ENCODE peak calls at places on chromosomes 13 and 19, in nine cellular contexts. L, X, G, B, S, M, N, E and U are unnamed samples.

GRCh38 chr19:49150106-49150943 is 4.9 kb downstream of the HRC start:
- DNase-seq in L (no peak), X (peak), G (no peak), B (peak), S (peak), M (peak), N (peak), E (peak), U (peak)

GRCh38 chr13:113886561-113887112 is 22.8 kb upstream of the GAS6 start:
- DNase-seq in L (no peak), X (no peak), G (no peak), B (no peak), S (no peak), M (no peak), N (no peak), E (no peak), U (no peak)

GRCh38 chr13:40368123-40368891 is 298.1 kb downstream of the FOXO1 start:
- DNase-seq in L (no peak), X (no peak), G (no peak), B (no peak), S (no peak), M (no peak), N (no peak), E (no peak), U (no peak)

GRCh38 chr13:112446347-112446861 is 70.2 kb downstream of the SPACA7 start:
- DNase-seq in L (no peak), X (no peak), G (no peak), B (no peak), S (peak), M (no peak), N (no peak), E (no peak), U (no peak)

GRCh38 chr13:58202099-58202498 is 570.6 kb downstream of the PCDH17 start:
- DNase-seq in L (no peak), X (no peak), G (no peak), B (no peak), S (no peak), M (no peak), N (no peak), E (no peak), U (no peak)

GRCh38 chr19:53328967-53329366 is 4.6 kb upstream of the ZNF845 start:
- DNase-seq in L (no peak), X (peak), G (no peak), B (peak), S (no peak), M (no peak), N (peak), E (no peak), U (peak)

GRCh38 chr19:49930483-49931011 is 1.2 kb upstream of the NUP62 start:
- DNase-seq in L (no peak), X (no peak), G (no peak), B (no peak), S (peak), M (no peak), N (peak), E (no peak), U (no peak)

GRCh38 chr13:47901451-47901850 is 99.6 kb downstream of the SUCLA2 start:
- DNase-seq in L (no peak), X (no peak), G (no peak), B (no peak), S (no peak), M (no peak), N (no peak), E (no peak), U (no peak)

GRCh38 chr13:48797127-48797526 is 143.4 kb downstream of the CYSLTR2 start:
- DNase-seq in L (no peak), X (no peak), G (no peak), B (no peak), S (no peak), M (no peak), N (no peak), E (no peak), U (peak)

GRCh38 chr19:32862741-32863140 is 6.8 kb downstream of the SLC7A9 start:
- DNase-seq in L (no peak), X (no peak), G (no peak), B (no peak), S (no peak), M (no peak), N (no peak), E (no peak), U (no peak)

GRCh38 chr19:35066691-35067563 is 25.4 kb downstream of the HPN start:
- DNase-seq in L (peak), X (peak), G (peak), B (peak), S (peak), M (peak), N (peak), E (peak), U (peak)

GRCh38 chr19:15498910-15499309 is 9.4 kb upstream of the CYP4F22 start:
- DNase-seq in L (no peak), X (no peak), G (no peak), B (no peak), S (no peak), M (no peak), N (no peak), E (no peak), U (no peak)

GRCh38 chr13:112029143-112029542 is 37.8 kb upstream of the SOX1 start:
- DNase-seq in L (no peak), X (no peak), G (no peak), B (no peak), S (no peak), M (no peak), N (no peak), E (no peak), U (no peak)

GRCh38 chr19:54333586-54334298 is 5.2 kb downstream of the LILRA4 start:
- DNase-seq in L (no peak), X (no peak), G (no peak), B (no peak), S (no peak), M (no peak), N (no peak), E (no peak), U (no peak)

GRCh38 chr13:64339373-64340063 is 2890.6 kb downstream of the PCDH9 start:
- DNase-seq in L (no peak), X (no peak), G (no peak), B (no peak), S (no peak), M (no peak), N (no peak), E (no peak), U (no peak)

GRCh38 chr19:49436381-49437017 is 4.8 kb downstream of the SLC17A7 start:
- DNase-seq in L (no peak), X (no peak), G (no peak), B (no peak), S (peak), M (no peak), N (no peak), E (no peak), U (peak)

GRCh38 chr13:33017410-33017929 is 1.2 kb downstream of the KL start:
- DNase-seq in L (no peak), X (no peak), G (no peak), B (peak), S (peak), M (no peak), N (peak), E (no peak), U (peak)

GRCh38 chr13:106182404-106182803 is 353.1 kb downstream of the EFNB2 start:
- DNase-seq in L (no peak), X (no peak), G (no peak), B (peak), S (no peak), M (peak), N (no peak), E (no peak), U (no peak)

GRCh38 chr19:10295305-10295846 is 5.6 kb downstream of the ICAM5 start:
- DNase-seq in L (peak), X (no peak), G (peak), B (no peak), S (peak), M (no peak), N (peak), E (no peak), U (peak)

GRCh38 chr19:27833031-27833430 is 1379.9 kb downstream of the UQCRFS1 start:
- DNase-seq in L (no peak), X (no peak), G (no peak), B (no peak), S (no peak), M (no peak), N (no peak), E (no peak), U (no peak)

GRCh38 chr19:41426116-41426841 is 895 bp downstream of the B3GNT8 start:
- DNase-seq in L (no peak), X (no peak), G (no peak), B (no peak), S (no peak), M (no peak), N (peak), E (no peak), U (no peak)

GRCh38 chr13:26459276-26460131 is 98.0 kb upstream of the WASF3 start:
- DNase-seq in L (no peak), X (no peak), G (no peak), B (no peak), S (no peak), M (no peak), N (no peak), E (no peak), U (no peak)